ENCODE peak calls at places on chromosomes 12 and 14, in nine cellular contexts. J, U, M, T, I, E, G, B and O are unnamed samples.

GRCh38 chr14:39812532-39813320 is 380.5 kb upstream of the FBXO33 start:
- DNase-seq in J (no peak), U (no peak), M (no peak), T (no peak), I (no peak), E (no peak), G (no peak), B (no peak), O (no peak)

GRCh38 chr12:66210840-66211239 is 21.8 kb downstream of the IRAK3 start:
- DNase-seq in J (no peak), U (no peak), M (no peak), T (no peak), I (no peak), E (no peak), G (peak), B (peak), O (no peak)

GRCh38 chr12:30614031-30614430 is 81.6 kb downstream of the IPO8 start:
- DNase-seq in J (no peak), U (no peak), M (no peak), T (no peak), I (no peak), E (no peak), G (peak), B (no peak), O (no peak)

GRCh38 chr12:54680374-54680773 is 32.2 kb upstream of the DCD start:
- DNase-seq in J (peak), U (no peak), M (no peak), T (peak), I (peak), E (no peak), G (no peak), B (peak), O (no peak)

GRCh38 chr14:81436296-81437138 is 36.4 kb upstream of the STON2 start:
- DNase-seq in J (peak), U (peak), M (peak), T (peak), I (peak), E (peak), G (peak), B (peak), O (peak)

GRCh38 chr12:21971344-21971743 is 30.1 kb upstream of the ABCC9 start:
- DNase-seq in J (peak), U (no peak), M (no peak), T (no peak), I (no peak), E (no peak), G (no peak), B (no peak), O (no peak)

GRCh38 chr12:1629338-1630080 is 478 bp downstream of the WNT5B start:
- DNase-seq in J (peak), U (no peak), M (no peak), T (peak), I (peak), E (no peak), G (no peak), B (no peak), O (no peak)

GRCh38 chr12:49507139-49507538 is 31.7 kb upstream of the KCNH3 start:
- DNase-seq in J (no peak), U (no peak), M (no peak), T (peak), I (no peak), E (peak), G (peak), B (peak), O (no peak)

GRCh38 chr12:48001426-48002178 is 2.7 kb downstream of the COL2A1 start:
- DNase-seq in J (peak), U (no peak), M (peak), T (peak), I (peak), E (peak), G (peak), B (peak), O (peak)

GRCh38 chr12:131929530-131930456 is 717 bp downstream of the PUS1 start:
- DNase-seq in J (peak), U (no peak), M (no peak), T (peak), I (peak), E (no peak), G (no peak), B (peak), O (peak)

GRCh38 chr14:32967421-32967820 is 28.7 kb downstream of the NPAS3 start:
- DNase-seq in J (no peak), U (no peak), M (no peak), T (no peak), I (no peak), E (no peak), G (no peak), B (no peak), O (no peak)

GRCh38 chr14:74647061-74647833 is 35.2 kb upstream of the LTBP2 start:
- DNase-seq in J (no peak), U (no peak), M (no peak), T (no peak), I (no peak), E (no peak), G (no peak), B (no peak), O (no peak)

GRCh38 chr12:9649532-9649940 is 20.0 kb upstream of the CLEC2D start:
- DNase-seq in J (peak), U (no peak), M (no peak), T (no peak), I (peak), E (no peak), G (no peak), B (no peak), O (no peak)

GRCh38 chr12:71772728-71773127 is 18.1 kb downstream of the RAB21 start:
- DNase-seq in J (no peak), U (no peak), M (no peak), T (no peak), I (no peak), E (no peak), G (no peak), B (no peak), O (no peak)

GRCh38 chr12:107092669-107093546 is 441 bp downstream of the CRY1 start:
- DNase-seq in J (peak), U (peak), M (peak), T (peak), I (peak), E (no peak), G (no peak), B (no peak), O (no peak)

GRCh38 chr12:6524648-6525047 is 9.7 kb upstream of the GAPDH start:
- DNase-seq in J (no peak), U (no peak), M (no peak), T (no peak), I (no peak), E (no peak), G (no peak), B (no peak), O (no peak)

GRCh38 chr14:77275041-77275854 is 4.2 kb upstream of the NGB start:
- DNase-seq in J (no peak), U (no peak), M (no peak), T (no peak), I (no peak), E (no peak), G (no peak), B (no peak), O (no peak)

GRCh38 chr12:113230315-113231274 is 9.3 kb downstream of the TPCN1 start:
- DNase-seq in J (no peak), U (peak), M (no peak), T (no peak), I (no peak), E (no peak), G (no peak), B (peak), O (no peak)

GRCh38 chr12:25689996-25690501 is 137.0 kb upstream of the LMNTD1 start:
- DNase-seq in J (no peak), U (peak), M (no peak), T (peak), I (peak), E (no peak), G (peak), B (peak), O (no peak)

GRCh38 chr12:132718644-132719043 is 8.0 kb downstream of the PGAM5 start:
- DNase-seq in J (no peak), U (no peak), M (no peak), T (no peak), I (no peak), E (no peak), G (no peak), B (no peak), O (no peak)

GRCh38 chr12:125312471-125312870 is 247.2 kb downstream of the AACS start:
- DNase-seq in J (peak), U (no peak), M (no peak), T (no peak), I (no peak), E (no peak), G (no peak), B (no peak), O (no peak)

GRCh38 chr14:51540364-51540763 is 111.3 kb upstream of the FRMD6 start:
- DNase-seq in J (no peak), U (no peak), M (no peak), T (no peak), I (no peak), E (no peak), G (no peak), B (peak), O (no peak)

GRCh38 chr14:93054006-93054405 is 61.7 kb downstream of the ITPK1 start:
- DNase-seq in J (no peak), U (no peak), M (no peak), T (no peak), I (peak), E (no peak), G (no peak), B (no peak), O (no peak)
- TF ChIP-seq CTCF in J (no peak), U (no peak), M (no peak), T (no peak), I (no peak), E (no peak), G (no peak), B (no peak), O (no peak)

DNA sequence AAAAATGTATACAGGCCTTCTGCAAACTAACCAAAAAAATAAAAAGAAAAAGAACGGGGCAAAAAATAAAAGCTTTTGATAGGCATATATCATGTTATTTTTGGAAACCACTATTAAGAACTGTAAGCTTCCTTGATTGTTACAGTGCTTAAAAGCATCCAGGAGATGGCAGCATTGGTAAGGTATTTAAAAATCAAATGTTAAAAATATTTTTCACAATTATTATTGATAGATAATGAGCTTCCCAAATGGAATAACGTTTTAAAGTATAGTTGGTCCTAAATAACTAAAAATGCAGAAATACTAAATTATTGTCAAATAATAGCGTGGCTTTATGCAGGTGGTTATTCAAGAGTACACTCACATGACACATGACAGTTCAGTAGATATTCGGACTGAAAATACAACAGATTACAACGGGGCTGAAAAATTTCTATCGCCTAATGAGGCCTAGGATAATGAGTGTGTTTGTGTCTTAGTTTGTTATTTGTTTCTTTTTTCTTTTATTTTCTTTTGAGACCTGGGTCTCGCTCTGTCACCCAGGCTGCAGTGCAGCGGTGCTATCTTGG is 127.2 kb upstream of the ATF7IP start:
- DNase-seq in J (no peak), U (no peak), M (no peak), T (no peak), I (peak), E (peak), G (peak), B (peak), O (no peak)
- TF ChIP-seq CTCF in J (peak), U (peak), M (peak), T (peak), I (peak), E (peak), G (peak), B (peak), O (peak)

GRCh38 chr12:63276537-63277365 is 125.8 kb upstream of the AVPR1A start:
- DNase-seq in J (peak), U (no peak), M (no peak), T (peak), I (peak), E (peak), G (peak), B (peak), O (peak)
- TF ChIP-seq CTCF in J (peak), U (peak), M (no peak), T (peak), I (peak), E (peak), G (peak), B (peak), O (peak)

GRCh38 chr12:77535734-77536133 is 295.0 kb upstream of the NAV3 start:
- DNase-seq in J (no peak), U (no peak), M (no peak), T (no peak), I (no peak), E (no peak), G (no peak), B (no peak), O (no peak)

GRCh38 chr12:77537648-77538047 is 293.0 kb upstream of the NAV3 start:
- DNase-seq in J (no peak), U (no peak), M (no peak), T (no peak), I (no peak), E (peak), G (no peak), B (peak), O (no peak)

DNA sequence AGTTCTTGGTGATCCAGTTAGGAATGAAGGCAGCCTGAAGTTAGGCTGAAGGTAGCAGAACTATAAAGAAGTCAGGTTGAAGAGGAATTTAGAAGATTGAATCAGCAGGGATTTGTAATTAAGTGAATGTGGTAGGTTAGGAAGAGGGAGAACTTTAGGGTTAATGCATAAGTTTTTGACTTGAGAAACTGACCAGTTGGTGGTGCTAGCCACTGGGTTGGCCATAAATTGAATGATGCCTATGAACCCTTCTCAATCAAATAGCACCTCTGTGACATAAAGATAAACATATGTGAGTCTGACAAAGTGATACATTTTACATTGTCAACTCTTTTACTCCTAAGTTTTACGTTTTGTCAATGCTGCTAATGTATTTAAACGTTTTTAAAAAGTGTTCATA is 290.6 kb upstream of the NAV3 start:
- DNase-seq in J (no peak), U (no peak), M (no peak), T (no peak), I (no peak), E (no peak), G (no peak), B (no peak), O (no peak)
- TF ChIP-seq CTCF in J (peak), U (no peak), M (no peak), T (no peak), I (no peak), E (no peak), G (no peak), B (no peak), O (no peak)

DNA sequence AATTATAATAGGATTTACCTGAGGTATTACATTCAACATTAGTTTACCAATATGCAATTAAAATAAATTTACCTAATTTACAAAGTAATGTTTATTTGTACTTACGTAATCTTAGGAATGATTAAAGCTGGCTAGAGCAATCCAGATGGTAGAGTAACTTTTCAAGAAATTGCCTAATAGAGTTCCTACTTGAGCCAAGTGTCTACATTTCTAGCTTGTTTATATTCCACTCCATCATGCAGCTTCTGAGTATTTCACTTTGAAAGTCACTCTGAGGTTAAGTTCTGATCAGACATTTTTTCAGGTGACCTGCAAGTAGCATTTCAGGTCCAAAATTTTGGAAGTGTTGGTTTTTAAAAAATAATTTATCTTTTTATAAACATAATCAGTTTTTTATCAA is 1080.7 kb downstream of the TRHDE start:
- DNase-seq in J (no peak), U (no peak), M (no peak), T (no peak), I (no peak), E (no peak), G (no peak), B (no peak), O (no peak)
- TF ChIP-seq CTCF in J (no peak), U (no peak), M (no peak), T (no peak), I (no peak), E (no peak), G (no peak), B (no peak), O (no peak)

DNA sequence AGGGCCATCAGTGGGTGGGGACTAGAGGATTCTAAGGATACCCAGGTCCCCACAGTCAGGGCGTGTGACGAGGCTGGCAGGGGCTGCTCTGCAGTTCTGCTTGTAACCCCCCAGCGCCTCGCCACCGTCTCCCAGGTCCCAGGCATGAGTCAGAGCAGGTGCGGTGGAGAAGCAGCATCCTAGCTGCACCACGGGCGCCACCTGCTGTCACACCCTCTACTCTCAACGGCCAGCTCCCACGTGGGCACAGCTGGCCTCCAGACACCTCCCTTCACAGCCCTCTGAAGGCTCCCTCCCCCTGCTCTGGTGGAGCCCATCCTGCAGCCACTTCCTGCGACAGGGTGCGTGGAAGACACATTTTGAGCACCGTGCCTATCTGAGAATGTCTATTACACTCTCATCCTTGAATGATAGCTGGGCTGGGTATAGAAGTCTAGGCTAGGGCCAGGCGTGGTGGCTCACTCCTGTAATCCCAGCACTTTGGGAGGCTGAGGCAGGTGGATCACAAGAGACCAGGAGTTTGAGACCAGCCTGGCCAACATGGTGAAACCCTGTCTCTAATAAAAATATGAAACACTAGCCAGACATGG is 6.9 kb upstream of the NUDT14 start:
- DNase-seq in J (no peak), U (peak), M (no peak), T (peak), I (peak), E (no peak), G (no peak), B (no peak), O (no peak)
- TF ChIP-seq CTCF in J (peak), U (peak), M (no peak), T (peak), I (no peak), E (no peak), G (no peak), B (no peak), O (no peak)

GRCh38 chr14:38248629-38249028 is 7.3 kb downstream of the CLEC14A start:
- DNase-seq in J (peak), U (no peak), M (no peak), T (no peak), I (no peak), E (no peak), G (no peak), B (no peak), O (no peak)
- TF ChIP-seq CTCF in J (peak), U (peak), M (no peak), T (no peak), I (no peak), E (peak), G (peak), B (peak), O (peak)